ENCODE peak calls at places on chromosomes 12 and 14, in ten cellular contexts. Y, F, X, K, M, P, A, R, D and Z are unnamed samples.

GRCh38 chr12:998020-998874 is 7.2 kb downstream of the ERC1 start:
- DNase-seq in Y (no peak), F (no peak), X (peak; percentile 67), K (no peak), M (peak; percentile 49), P (no peak), A (peak; percentile 68), R (no peak), D (no peak), Z (no peak)

GRCh38 chr14:36767603-36768281 is 106.1 kb downstream of the PAX9 start:
- DNase-seq in Y (no peak), F (no peak), X (no peak), K (no peak), M (no peak), P (peak; percentile 50), A (no peak), R (peak; percentile 93), D (no peak), Z (peak; percentile 97)

GRCh38 chr14:67636361-67636919 is 16.7 kb downstream of the ARG2 start:
- DNase-seq in Y (no peak), F (peak; percentile 8), X (no peak), K (no peak), M (peak; percentile 23), P (peak; percentile 79), A (no peak), R (peak; percentile 3), D (peak; percentile 39), Z (no peak)

GRCh38 chr14:60905930-60906329 is 74.9 kb downstream of the TRMT5 start:
- DNase-seq in Y (no peak), F (no peak), X (no peak), K (no peak), M (no peak), P (no peak), A (no peak), R (no peak), D (no peak), Z (no peak)

GRCh38 chr12:27620121-27620520 is 76.1 kb upstream of the REP15 start:
- DNase-seq in Y (no peak), F (no peak), X (no peak), K (no peak), M (no peak), P (no peak), A (no peak), R (no peak), D (no peak), Z (no peak)

GRCh38 chr14:89201645-89202044 is 215.4 kb downstream of the FOXN3 start:
- DNase-seq in Y (no peak), F (no peak), X (no peak), K (peak; percentile 85), M (no peak), P (no peak), A (no peak), R (no peak), D (peak; percentile 20), Z (no peak)

GRCh38 chr12:85182699-85183098 is 97.3 kb upstream of the ALX1 start:
- DNase-seq in Y (no peak), F (no peak), X (no peak), K (no peak), M (peak; percentile 58), P (no peak), A (no peak), R (no peak), D (no peak), Z (no peak)

GRCh38 chr12:78470354-78471195 is 394.0 kb upstream of the SYT1 start:
- DNase-seq in Y (no peak), F (peak; percentile 57), X (peak; percentile 60), K (no peak), M (peak; percentile 43), P (peak; percentile 8), A (peak; percentile 27), R (peak; percentile 32), D (no peak), Z (peak; percentile 68)

GRCh38 chr12:79933580-79934264 is 1.2 kb downstream of the PPP1R12A start:
- DNase-seq in Y (no peak), F (peak; percentile 59), X (peak; percentile 31), K (peak; percentile 19), M (no peak), P (peak; percentile 39), A (no peak), R (peak; percentile 35), D (no peak), Z (peak; percentile 40)

GRCh38 chr12:89382366-89382765 is 30.1 kb upstream of the DUSP6 start:
- DNase-seq in Y (no peak), F (no peak), X (no peak), K (no peak), M (no peak), P (no peak), A (no peak), R (no peak), D (no peak), Z (no peak)

GRCh38 chr14:29227631-29228030 is 461.0 kb downstream of the FOXG1 start:
- DNase-seq in Y (no peak), F (no peak), X (no peak), K (no peak), M (no peak), P (no peak), A (no peak), R (no peak), D (no peak), Z (no peak)

GRCh38 chr14:88729159-88729558 is 63.6 kb downstream of the EML5 start:
- DNase-seq in Y (no peak), F (no peak), X (no peak), K (no peak), M (no peak), P (peak; percentile 1), A (no peak), R (no peak), D (no peak), Z (no peak)

GRCh38 chr14:45227566-45227965 is 25.4 kb downstream of the MIS18BP1 start:
- DNase-seq in Y (no peak), F (no peak), X (no peak), K (no peak), M (no peak), P (no peak), A (no peak), R (no peak), D (no peak), Z (no peak)

GRCh38 chr12:14525964-14526363 is 41.7 kb downstream of the PLBD1 start:
- DNase-seq in Y (no peak), F (no peak), X (no peak), K (no peak), M (no peak), P (no peak), A (no peak), R (no peak), D (no peak), Z (no peak)

GRCh38 chr12:109524466-109525278 is 47.2 kb downstream of the UBE3B start:
- DNase-seq in Y (no peak), F (no peak), X (no peak), K (no peak), M (no peak), P (no peak), A (no peak), R (no peak), D (no peak), Z (no peak)
- H3K36me3 ChIP-seq in Y (no peaks in the 10 kb centered on the region), F (peaks cover 34% of the 10 kb centered on the region), X (no peaks in the 10 kb centered on the region), K (peaks cover 72% of the 10 kb centered on the region), M (no peaks in the 10 kb centered on the region), P (peaks cover 27% of the 10 kb centered on the region), A (peaks cover 26% of the 10 kb centered on the region), R (peaks cover 2% of the 10 kb centered on the region), D (peaks cover 9% of the 10 kb centered on the region), Z (peaks cover 2% of the 10 kb centered on the region)

DNA sequence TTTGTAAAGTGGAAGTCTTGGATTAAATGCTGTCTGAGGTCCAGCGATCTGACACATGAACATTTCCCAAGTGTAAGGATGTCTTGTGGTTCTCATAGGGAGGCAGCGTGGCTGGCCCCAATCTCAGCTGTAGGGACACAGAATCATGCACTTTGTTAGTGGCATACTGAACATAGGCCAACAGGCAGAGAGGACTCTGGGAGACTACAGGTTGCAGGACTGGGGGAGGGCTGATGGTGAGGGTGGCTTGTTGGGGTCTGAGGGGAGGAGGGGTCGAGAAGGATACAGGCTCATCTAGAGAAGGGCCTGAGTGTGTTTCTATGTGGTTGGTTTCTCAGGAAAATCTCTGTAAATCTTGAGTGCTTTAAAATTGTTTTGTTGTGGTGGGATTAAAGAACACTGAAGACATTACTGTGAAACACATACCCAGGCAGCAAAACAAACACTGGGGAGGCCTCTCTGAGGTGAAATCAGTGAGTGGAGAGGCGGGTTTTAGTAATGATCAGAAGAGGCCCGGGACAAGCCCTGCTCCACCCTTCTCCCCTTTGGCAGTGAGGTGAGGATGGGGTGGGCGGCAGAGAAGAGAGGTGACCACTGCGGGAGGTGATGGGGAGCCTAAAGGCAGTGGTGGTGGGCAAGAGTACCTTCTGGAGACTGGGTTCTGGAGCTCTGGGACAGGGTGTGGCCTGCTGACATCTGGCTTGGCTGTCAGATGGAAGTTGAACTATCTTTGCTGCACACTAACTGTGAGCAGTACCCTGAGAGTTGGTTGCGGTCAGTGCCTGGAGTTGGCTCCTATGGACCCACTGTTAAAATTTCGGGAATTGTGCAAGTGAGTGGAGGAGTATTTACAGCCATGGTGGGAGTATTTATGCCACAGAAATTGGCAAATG is 3.3 kb downstream of the NYNRIN start:
- DNase-seq in Y (no peak), F (no peak), X (no peak), K (no peak), M (no peak), P (no peak), A (no peak), R (no peak), D (no peak), Z (no peak)
- H3K79me2 ChIP-seq in Y (no peaks in the 10 kb centered on the region), F (peaks cover 2% of the 10 kb centered on the region), X (no peaks in the 10 kb centered on the region), K (no peaks in the 10 kb centered on the region), M (peaks cover 81% of the 10 kb centered on the region), P (no peaks in the 10 kb centered on the region), A (no peaks in the 10 kb centered on the region), R (no peaks in the 10 kb centered on the region), D (no peaks in the 10 kb centered on the region), Z (no peaks in the 10 kb centered on the region)

GRCh38 chr12:57296291-57296690 is 45.3 kb upstream of the STAC3 start:
- DNase-seq in Y (no peak), F (no peak), X (no peak), K (no peak), M (no peak), P (no peak), A (no peak), R (no peak), D (no peak), Z (no peak)
- H3K36me3 ChIP-seq in Y (peaks cover 6% of the 10 kb centered on the region), F (peaks cover 9% of the 10 kb centered on the region), X (no peaks in the 10 kb centered on the region), K (peaks cover 64% of the 10 kb centered on the region), M (no peaks in the 10 kb centered on the region), P (peaks cover 29% of the 10 kb centered on the region), A (peaks cover 42% of the 10 kb centered on the region), R (peaks cover 5% of the 10 kb centered on the region), D (peaks cover 11% of the 10 kb centered on the region), Z (no peaks in the 10 kb centered on the region)

DNA sequence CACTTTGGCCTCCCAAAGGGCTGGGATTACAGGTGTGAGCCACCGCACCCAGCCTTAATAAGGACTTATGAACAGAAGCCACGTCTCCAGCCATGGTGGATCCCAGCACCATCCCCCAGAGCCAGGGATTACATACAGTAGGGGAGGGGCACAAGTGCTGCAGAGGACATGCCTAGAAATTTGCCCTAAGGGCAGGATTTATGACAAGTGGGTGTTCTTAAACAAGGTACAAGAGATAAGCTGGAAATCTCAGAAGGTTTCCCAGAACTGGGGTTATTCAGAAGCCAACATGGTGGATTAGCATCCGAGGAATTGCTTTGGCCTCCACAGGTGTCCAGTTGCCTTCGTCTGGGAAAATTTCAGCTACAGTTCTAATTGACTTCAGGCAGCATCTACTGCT is 114.3 kb upstream of the EGLN3 start:
- DNase-seq in Y (no peak), F (no peak), X (no peak), K (no peak), M (no peak), P (no peak), A (no peak), R (no peak), D (no peak), Z (no peak)
- H3K79me2 ChIP-seq in Y (no peaks in the 10 kb centered on the region), F (no peaks in the 10 kb centered on the region), X (no peaks in the 10 kb centered on the region), K (no peaks in the 10 kb centered on the region), M (no peaks in the 10 kb centered on the region), P (no peaks in the 10 kb centered on the region), A (no peaks in the 10 kb centered on the region), R (no peaks in the 10 kb centered on the region), D (no peaks in the 10 kb centered on the region), Z (no peaks in the 10 kb centered on the region)